ENCODE peak calls at places on chromosome 9, in ten cellular contexts. E, S, W, C, T, O, Y, I, U and Z are unnamed samples.

GRCh38 chr9:22244141-22245011 is 202.2 kb upstream of the DMRTA1 start:
- DNase-seq in E (peak), S (peak), W (no peak), C (peak), T (peak), O (no peak), Y (no peak), I (peak), U (peak), Z (peak)

GRCh38 chr9:109968702-109969450 is 188.9 kb downstream of the PALM2AKAP2 start:
- DNase-seq in E (no peak), S (peak), W (no peak), C (peak), T (no peak), O (peak), Y (no peak), I (peak), U (peak), Z (peak)

GRCh38 chr9:29740518-29740917 is 2167.2 kb upstream of the C9orf72 start:
- DNase-seq in E (no peak), S (no peak), W (no peak), C (no peak), T (no peak), O (no peak), Y (no peak), I (no peak), U (no peak), Z (no peak)

GRCh38 chr9:70439991-70440706 is 25.7 kb upstream of the KLF9 start:
- DNase-seq in E (no peak), S (no peak), W (no peak), C (peak), T (no peak), O (no peak), Y (no peak), I (no peak), U (peak), Z (no peak)

GRCh38 chr9:86749530-86750275 is 197.6 kb downstream of the GAS1 start:
- DNase-seq in E (no peak), S (peak), W (no peak), C (peak), T (no peak), O (no peak), Y (no peak), I (peak), U (peak), Z (no peak)

GRCh38 chr9:75238311-75238976 is 150.1 kb downstream of the OSTF1 start:
- DNase-seq in E (peak), S (peak), W (no peak), C (peak), T (peak), O (peak), Y (peak), I (peak), U (peak), Z (peak)

GRCh38 chr9:38022203-38022602 is 46.8 kb downstream of the SHB start:
- DNase-seq in E (no peak), S (no peak), W (no peak), C (no peak), T (no peak), O (no peak), Y (no peak), I (no peak), U (no peak), Z (no peak)

GRCh38 chr9:120742951-120743416 is 28.7 kb upstream of the MEGF9 start:
- DNase-seq in E (peak), S (no peak), W (no peak), C (peak), T (no peak), O (peak), Y (no peak), I (peak), U (no peak), Z (no peak)

GRCh38 chr9:111945216-111945615 is 48.6 kb downstream of the UGCG start:
- DNase-seq in E (no peak), S (peak), W (no peak), C (peak), T (no peak), O (no peak), Y (no peak), I (peak), U (peak), Z (no peak)

GRCh38 chr9:127545196-127546124 is 66.6 kb upstream of the STXBP1 start:
- DNase-seq in E (no peak), S (no peak), W (peak), C (peak), T (no peak), O (no peak), Y (peak), I (peak), U (peak), Z (peak)

DNA sequence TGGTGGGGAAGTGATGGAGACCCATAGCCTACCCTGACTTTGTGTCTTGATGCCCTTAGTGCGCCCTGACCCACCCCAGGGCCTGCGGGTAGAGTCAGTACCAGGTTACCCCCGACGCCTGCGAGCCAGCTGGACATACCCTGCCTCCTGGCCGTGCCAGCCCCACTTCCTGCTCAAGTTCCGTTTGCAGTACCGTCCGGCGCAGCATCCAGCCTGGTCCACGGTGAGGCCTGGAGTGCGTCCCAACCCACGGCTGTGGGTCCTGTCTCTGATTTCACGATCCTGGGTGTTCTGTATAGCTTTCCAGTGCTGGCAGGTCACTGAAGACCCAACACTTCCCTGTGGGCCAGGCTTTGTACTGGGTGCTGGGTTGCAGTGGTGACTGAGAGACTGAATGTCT is 4.0 kb downstream of the CCL27 start:
- DNase-seq in E (no peak), S (no peak), W (no peak), C (no peak), T (no peak), O (no peak), Y (no peak), I (no peak), U (no peak), Z (no peak)
- TF ChIP-seq CTCF in E (no peak), S (no peak), W (no peak), C (no peak), T (no peak), O (no peak), Y (no peak), I (no peak), U (no peak), Z (no peak)

DNA sequence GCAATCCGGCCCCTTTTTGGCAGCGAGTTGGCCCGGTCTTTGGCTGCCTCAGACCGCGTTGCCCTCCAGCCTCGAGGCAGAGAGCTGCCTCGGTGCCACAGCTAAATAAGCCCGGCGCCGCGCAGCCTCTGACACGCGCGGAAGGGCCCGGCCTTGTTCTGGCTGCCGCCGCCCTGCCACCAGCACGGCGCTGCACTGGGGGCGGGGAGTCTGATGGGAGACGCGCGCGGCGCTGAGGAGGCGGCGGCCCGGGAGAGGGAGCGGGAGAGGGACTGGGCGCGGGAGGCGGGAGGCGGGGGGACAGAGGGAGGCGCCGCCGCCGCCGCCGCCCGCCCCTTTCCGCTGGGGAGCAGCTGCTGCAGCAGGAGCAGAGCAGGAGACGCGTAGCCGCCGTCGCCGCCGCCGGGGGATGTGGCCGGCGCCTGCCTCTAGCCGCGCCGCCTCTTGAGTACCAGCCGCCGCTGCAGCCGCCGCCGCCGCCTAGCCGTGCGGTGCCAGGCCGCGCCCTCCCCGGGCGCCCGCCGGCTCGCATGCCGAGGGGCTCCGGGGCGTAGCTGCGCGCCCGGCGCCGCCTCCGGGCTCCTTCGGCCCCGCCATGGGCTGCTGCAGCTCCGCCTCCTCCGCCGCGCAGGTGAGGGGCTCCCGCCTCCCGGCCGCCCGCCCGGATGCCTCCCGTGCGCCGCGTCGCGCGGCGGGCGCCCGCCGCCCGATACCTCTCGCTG is at the start of gene SLC44A1:
- DNase-seq in E (peak), S (peak), W (peak), C (peak), T (peak), O (peak), Y (peak), I (peak), U (peak), Z (peak)
- TF ChIP-seq CTCF in E (no peak), S (no peak), W (no peak), C (no peak), T (no peak), O (no peak), Y (no peak), I (no peak), U (no peak), Z (no peak)

DNA sequence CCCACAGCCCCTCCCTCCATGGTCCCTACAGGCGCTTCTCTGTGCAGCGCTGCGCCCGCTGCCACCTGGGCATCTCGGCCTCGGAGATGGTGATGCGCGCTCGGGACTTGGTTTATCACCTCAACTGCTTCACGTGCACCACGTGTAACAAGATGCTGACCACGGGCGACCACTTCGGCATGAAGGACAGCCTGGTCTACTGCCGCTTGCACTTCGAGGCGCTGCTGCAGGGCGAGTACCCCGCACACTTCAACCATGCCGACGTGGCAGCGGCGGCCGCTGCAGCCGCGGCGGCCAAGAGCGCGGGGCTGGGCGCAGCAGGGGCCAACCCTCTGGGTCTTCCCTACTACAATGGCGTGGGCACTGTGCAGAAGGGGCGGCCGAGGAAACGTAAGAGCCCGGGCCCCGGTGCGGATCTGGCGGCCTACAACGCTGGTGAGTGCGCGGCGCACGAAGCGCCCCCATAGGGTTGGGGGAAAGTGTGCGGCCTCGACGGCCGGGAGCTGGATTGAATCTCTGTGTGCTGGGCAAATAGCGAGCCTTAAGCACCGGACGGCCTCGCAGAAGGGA is 3.6 kb downstream of the LHX2 start:
- DNase-seq in E (no peak), S (no peak), W (peak), C (no peak), T (peak), O (peak), Y (no peak), I (no peak), U (no peak), Z (no peak)
- TF ChIP-seq CTCF in E (no peak), S (no peak), W (no peak), C (no peak), T (no peak), O (no peak), Y (no peak), I (no peak), U (no peak), Z (no peak)

GRCh38 chr9:137632432-137633161 is 13.8 kb downstream of the EHMT1 start:
- DNase-seq in E (no peak), S (no peak), W (peak), C (peak), T (no peak), O (no peak), Y (no peak), I (peak), U (no peak), Z (no peak)

GRCh38 chr9:137626448-137626847 is 7.6 kb downstream of the EHMT1 start:
- DNase-seq in E (no peak), S (no peak), W (no peak), C (no peak), T (no peak), O (no peak), Y (no peak), I (no peak), U (no peak), Z (no peak)

GRCh38 chr9:137630684-137631083 is 11.9 kb downstream of the EHMT1 start:
- DNase-seq in E (no peak), S (no peak), W (no peak), C (no peak), T (no peak), O (no peak), Y (no peak), I (peak), U (no peak), Z (no peak)

GRCh38 chr9:137631608-137632431 is 13.0 kb downstream of the EHMT1 start:
- DNase-seq in E (no peak), S (no peak), W (no peak), C (no peak), T (no peak), O (no peak), Y (no peak), I (no peak), U (no peak), Z (no peak)

GRCh38 chr9:137630126-137630525 is 11.3 kb downstream of the EHMT1 start:
- DNase-seq in E (no peak), S (no peak), W (no peak), C (peak), T (no peak), O (no peak), Y (no peak), I (no peak), U (no peak), Z (no peak)
- TF ChIP-seq CTCF in E (no peak), S (no peak), W (no peak), C (no peak), T (no peak), O (no peak), Y (no peak), I (no peak), U (no peak), Z (no peak)

GRCh38 chr9:129500863-129501770 is 119.8 kb downstream of the C9orf50 start:
- DNase-seq in E (no peak), S (no peak), W (no peak), C (no peak), T (no peak), O (no peak), Y (no peak), I (no peak), U (no peak), Z (no peak)
- TF ChIP-seq CTCF in E (no peak), S (no peak), W (no peak), C (no peak), T (no peak), O (no peak), Y (no peak), I (no peak), U (no peak), Z (no peak)

DNA sequence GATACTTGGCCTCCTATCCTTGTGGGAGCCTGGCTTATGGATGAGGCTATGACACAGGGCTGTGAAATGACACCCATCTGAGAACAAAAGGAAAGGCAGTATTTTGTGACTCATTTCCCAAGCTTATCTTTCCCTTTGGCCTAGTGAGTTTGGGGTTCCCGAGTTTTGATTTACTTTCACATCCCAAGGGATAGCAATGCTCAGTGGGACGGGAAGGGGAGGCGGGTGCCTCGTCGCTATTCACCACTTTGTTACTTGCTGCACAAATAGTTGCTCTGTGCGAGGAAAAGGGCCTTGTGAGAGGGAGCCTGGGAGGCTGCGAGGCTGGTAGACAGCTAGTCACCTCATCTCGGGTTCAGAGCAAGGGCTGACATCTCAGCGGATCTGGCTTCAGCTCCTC is 59.1 kb upstream of the ENTREP1 start:
- DNase-seq in E (no peak), S (peak), W (no peak), C (peak), T (no peak), O (no peak), Y (no peak), I (no peak), U (peak), Z (no peak)
- TF ChIP-seq CTCF in E (no peak), S (no peak), W (no peak), C (no peak), T (no peak), O (no peak), Y (no peak), I (no peak), U (no peak), Z (no peak)

DNA sequence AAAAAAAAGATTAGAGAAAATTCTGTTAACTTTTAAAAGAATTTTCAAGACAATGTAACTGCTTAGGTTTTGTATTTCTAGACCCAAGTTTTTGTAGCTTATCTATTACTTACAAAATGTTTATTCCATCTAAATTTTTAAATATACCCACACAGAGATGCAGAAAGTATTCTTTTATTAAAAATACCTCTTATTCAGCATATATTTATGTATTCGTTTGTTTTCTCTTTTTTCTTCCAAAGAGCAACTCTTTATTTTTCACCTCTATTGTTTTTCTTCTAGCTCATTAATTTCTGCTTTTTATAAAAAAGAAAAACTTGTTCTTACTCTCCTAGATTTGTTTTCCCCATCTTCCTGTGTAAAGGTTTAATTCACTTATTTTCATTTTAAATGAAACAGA is 180.3 kb downstream of the ZDHHC21 start:
- DNase-seq in E (no peak), S (no peak), W (no peak), C (no peak), T (no peak), O (no peak), Y (no peak), I (no peak), U (no peak), Z (no peak)
- TF ChIP-seq CTCF in E (no peak), S (no peak), W (no peak), C (no peak), T (no peak), O (no peak), Y (no peak), I (no peak), U (no peak), Z (no peak)

DNA sequence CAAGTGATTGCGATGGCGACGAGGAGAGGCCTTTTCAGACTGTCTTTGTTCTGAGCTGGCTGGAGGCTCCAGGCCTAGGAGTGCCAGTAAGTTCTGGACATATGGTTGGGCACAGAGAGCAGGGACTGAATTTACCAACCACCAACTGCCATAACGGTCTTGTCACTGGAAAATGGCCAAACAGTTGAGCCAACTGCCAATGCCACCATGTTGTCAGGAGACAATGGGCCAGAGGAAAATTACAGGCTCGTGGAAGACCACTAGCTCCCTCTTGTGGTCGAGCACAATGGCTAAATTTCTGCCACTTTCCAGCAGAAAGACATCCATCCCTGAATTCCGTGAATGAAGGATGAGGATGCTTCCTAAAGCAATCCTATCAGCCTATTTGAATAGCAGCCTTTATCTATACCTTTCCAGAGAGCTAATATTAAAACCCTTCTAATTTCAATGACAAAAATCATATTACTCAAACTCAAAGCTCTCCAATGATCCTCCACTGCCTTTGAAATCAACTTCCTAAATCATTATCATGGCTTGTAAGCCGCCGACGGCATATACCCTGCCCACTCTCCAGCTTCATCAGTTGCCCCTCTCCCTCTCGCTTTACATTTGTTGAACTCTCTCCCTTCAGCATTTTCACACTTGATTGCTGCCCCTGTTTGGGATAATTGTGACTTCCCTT is 66.9 kb upstream of the GLIS3 start:
- DNase-seq in E (peak), S (peak), W (peak), C (peak), T (peak), O (peak), Y (peak), I (peak), U (peak), Z (peak)
- TF ChIP-seq CTCF in E (peak), S (peak), W (peak), C (peak), T (peak), O (peak), Y (peak), I (peak), U (peak), Z (peak)

GRCh38 chr9:130419521-130420035 is 25.2 kb upstream of the ASS1 start:
- DNase-seq in E (no peak), S (no peak), W (no peak), C (no peak), T (no peak), O (no peak), Y (no peak), I (no peak), U (no peak), Z (no peak)

GRCh38 chr9:130418776-130419175 is 26.0 kb upstream of the ASS1 start:
- DNase-seq in E (no peak), S (no peak), W (no peak), C (no peak), T (no peak), O (no peak), Y (no peak), I (no peak), U (no peak), Z (no peak)

GRCh38 chr9:130414081-130414731 is 30.6 kb upstream of the ASS1 start:
- DNase-seq in E (no peak), S (no peak), W (no peak), C (no peak), T (no peak), O (no peak), Y (no peak), I (no peak), U (no peak), Z (no peak)

GRCh38 chr9:130414910-130415746 is 29.6 kb upstream of the ASS1 start:
- DNase-seq in E (no peak), S (no peak), W (no peak), C (no peak), T (no peak), O (no peak), Y (no peak), I (no peak), U (no peak), Z (no peak)

DNA sequence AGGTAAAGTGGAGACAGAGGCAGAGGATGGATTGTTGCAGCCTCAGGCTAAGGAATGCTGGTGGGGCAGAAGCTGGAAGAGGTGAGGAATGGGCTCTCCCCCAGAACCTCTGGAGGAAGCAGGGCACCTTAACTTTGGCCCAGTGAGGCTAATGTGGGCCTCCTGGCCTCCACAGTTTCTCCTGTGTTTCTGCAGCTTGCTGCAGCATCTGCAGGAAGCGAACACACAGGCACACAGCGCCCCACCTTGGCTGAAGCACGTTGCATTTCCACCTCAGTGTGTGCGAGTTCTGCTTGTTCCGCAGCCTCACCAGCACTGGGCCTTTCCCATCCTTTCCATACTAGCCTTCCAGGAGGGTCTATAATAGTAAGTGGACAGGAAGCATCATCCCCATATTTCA is 27.2 kb upstream of the ASS1 start:
- DNase-seq in E (no peak), S (no peak), W (no peak), C (no peak), T (no peak), O (peak), Y (no peak), I (no peak), U (no peak), Z (no peak)
- TF ChIP-seq CTCF in E (no peak), S (peak), W (no peak), C (no peak), T (no peak), O (peak), Y (no peak), I (no peak), U (no peak), Z (no peak)